ENCODE peak calls at places on chromosomes 7 and 10, in seven cellular contexts. A is CD4-positive, alpha-beta T cell; R is NB4; X is NCI-H2081; W is AG08395; Y is naive thymus-derived CD4-positive, alpha-beta T cell; S is stimulated activated CD4-positive, alpha-beta T cell treated with anti-CD3 and anti-CD28 coated beads, TNF-alpha, amount 100 ng/mL, for 24 hours. T is an unnamed sample.

GRCh38 chr10:42954776-42955492 is 121.9 kb upstream of the RET start:
- DNase-seq in A (no peak), R (no peak), X (no peak), W (no peak), Y (no peak), S (no peak), T (no peak)

GRCh38 chr7:140348161-140348849 is 50.0 kb downstream of the SLC37A3 start:
- DNase-seq in A (no peak), R (no peak), X (no peak), W (peak; percentile 44), Y (no peak), S (no peak), T (peak; percentile 62)

GRCh38 chr7:157129200-157129599 is 9.5 kb upstream of the UBE3C start:
- DNase-seq in A (no peak), R (no peak), X (no peak), W (no peak), Y (no peak), S (no peak), T (no peak)

GRCh38 chr7:104217620-104218019 is 9.8 kb upstream of the ORC5 start:
- DNase-seq in A (no peak), R (no peak), X (no peak), W (no peak), Y (no peak), S (no peak), T (no peak)

GRCh38 chr7:151249732-151250072 is 1.2 kb upstream of the SMARCD3 start:
- DNase-seq in A (no peak), R (no peak), X (no peak), W (peak; percentile 70), Y (no peak), S (no peak), T (peak; percentile 44)

GRCh38 chr7:77674878-77675277 is 21.4 kb upstream of the RSBN1L start:
- DNase-seq in A (no peak), R (no peak), X (no peak), W (no peak), Y (no peak), S (no peak), T (no peak)

GRCh38 chr10:66180651-66181318 is 745.1 kb upstream of the LRRTM3 start:
- DNase-seq in A (no peak), R (peak; percentile 74), X (peak; percentile 31), W (peak; percentile 55), Y (no peak), S (no peak), T (peak; percentile 20)

GRCh38 chr7:1912472-1913289 is 242.6 kb downstream of the ELFN1 start:
- DNase-seq in A (no peak), R (peak; percentile 73), X (no peak), W (peak; percentile 93), Y (no peak), S (no peak), T (peak; percentile 48)

GRCh38 chr7:7100432-7100849 is 81.9 kb upstream of the C1GALT1 start:
- DNase-seq in A (no peak), R (no peak), X (no peak), W (no peak), Y (no peak), S (no peak), T (no peak)

GRCh38 chr7:142867398-142868187 is 12.7 kb downstream of the EPHB6 start:
- DNase-seq in A (no peak), R (no peak), X (no peak), W (no peak), Y (no peak), S (no peak), T (no peak)

GRCh38 chr10:47136866-47137265 is 163.1 kb upstream of the GDF10 start:
- DNase-seq in A (no peak), R (no peak), X (no peak), W (no peak), Y (no peak), S (no peak), T (no peak)

GRCh38 chr10:81909453-81909852 is 34.5 kb downstream of the NRG3 start:
- DNase-seq in A (no peak), R (no peak), X (no peak), W (no peak), Y (no peak), S (no peak), T (no peak)

GRCh38 chr10:101367569-101368453 is 13.8 kb downstream of the BTRC start:
- DNase-seq in A (no peak), R (no peak), X (no peak), W (peak; percentile 29), Y (no peak), S (no peak), T (no peak)

GRCh38 chr10:108872854-108873253 is 1050.5 kb downstream of the XPNPEP1 start:
- DNase-seq in A (no peak), R (no peak), X (no peak), W (no peak), Y (no peak), S (no peak), T (no peak)

GRCh38 chr10:88865281-88865876 is 13.7 kb upstream of the ANKRD22 start:
- DNase-seq in A (no peak), R (peak; percentile 65), X (no peak), W (peak; percentile 24), Y (no peak), S (no peak), T (peak; percentile 33)

GRCh38 chr7:72754312-72754711 is 73.7 kb downstream of the TYW1B start:
- DNase-seq in A (no peak), R (no peak), X (no peak), W (no peak), Y (no peak), S (no peak), T (no peak)

GRCh38 chr7:156751319-156751718 is 110.7 kb downstream of the RNF32 start:
- DNase-seq in A (no peak), R (no peak), X (no peak), W (peak; percentile 85), Y (no peak), S (no peak), T (peak; percentile 72)

GRCh38 chr7:132112632-132113031 is 463.6 kb downstream of the PLXNA4 start:
- DNase-seq in A (no peak), R (no peak), X (no peak), W (no peak), Y (no peak), S (no peak), T (no peak)

GRCh38 chr7:21086688-21087087 is 300.0 kb upstream of the SP8 start:
- DNase-seq in A (no peak), R (no peak), X (peak; percentile 68), W (no peak), Y (no peak), S (no peak), T (no peak)

GRCh38 chr7:35524112-35524804 is 170.7 kb downstream of the HERPUD2 start:
- DNase-seq in A (no peak), R (no peak), X (no peak), W (no peak), Y (no peak), S (no peak), T (no peak)

GRCh38 chr10:13271552-13272163 is 28.2 kb downstream of the PHYH start:
- DNase-seq in A (peak; percentile 43), R (peak; percentile 34), X (no peak), W (peak; percentile 13), Y (peak; percentile 21), S (peak; percentile 3), T (no peak)

GRCh38 chr7:7017707-7018265 is 164.6 kb upstream of the C1GALT1 start:
- DNase-seq in A (no peak), R (no peak), X (no peak), W (no peak), Y (no peak), S (no peak), T (no peak)

GRCh38 chr10:77836299-77836820 is 90.2 kb downstream of the DLG5 start:
- DNase-seq in A (peak; percentile 50), R (peak; percentile 94), X (no peak), W (peak; percentile 86), Y (peak; percentile 29), S (peak; percentile 28), T (peak; percentile 69)

GRCh38 chr10:11825796-11826414 is 2.7 kb downstream of the PROSER2 start:
- DNase-seq in A (no peak), R (no peak), X (no peak), W (no peak), Y (no peak), S (no peak), T (peak; percentile 11)

GRCh38 chr7:87934699-87935372 is 785 bp downstream of the ADAM22 start:
- DNase-seq in A (no peak), R (peak; percentile 21), X (peak; percentile 65), W (no peak), Y (no peak), S (no peak), T (peak; percentile 5)

T was measured in fibroblast of gingiva.